ENCODE peak calls at places on chromosomes 7 and 10, in four cellular contexts. A, X, S and C are unnamed samples.

GRCh38 chr10:48243487-48243886 is 31.0 kb downstream of the FRMPD2 start:
- DNase-seq in A (no peak), X (no peak), S (no peak), C (no peak)

GRCh38 chr7:149644754-149645153 is 128.6 kb downstream of the ZNF467 start:
- DNase-seq in A (no peak), X (no peak), S (no peak), C (no peak)

GRCh38 chr10:4270116-4270515 is 485.1 kb upstream of the KLF6 start:
- DNase-seq in A (no peak), X (no peak), S (peak), C (no peak)

GRCh38 chr10:22329150-22329549 is 8.3 kb downstream of the BMI1 start:
- DNase-seq in A (no peak), X (no peak), S (no peak), C (no peak)

GRCh38 chr7:101893326-101894085 is 76.1 kb downstream of the CUX1 start:
- DNase-seq in A (no peak), X (no peak), S (no peak), C (no peak)

GRCh38 chr10:58335306-58336005 is 650 bp downstream of the UBE2D1 start:
- DNase-seq in A (peak), X (no peak), S (peak), C (no peak)

GRCh38 chr10:98610855-98611254 is 164.1 kb upstream of the HPS1 start:
- DNase-seq in A (no peak), X (no peak), S (no peak), C (no peak)

GRCh38 chr7:30594055-30594539 is 581 bp upstream of the GARS1 start:
- DNase-seq in A (peak), X (no peak), S (peak), C (no peak)

GRCh38 chr10:13054844-13055243 is 45.1 kb upstream of the OPTN start:
- DNase-seq in A (no peak), X (no peak), S (no peak), C (no peak)

GRCh38 chr7:116672596-116673503 is 854 bp downstream of the MET start:
- DNase-seq in A (peak), X (no peak), S (peak), C (no peak)

GRCh38 chr10:63491558-63492316 is 26.0 kb upstream of the JMJD1C start:
- DNase-seq in A (no peak), X (no peak), S (peak), C (no peak)

GRCh38 chr10:98292976-98293375 is 25.0 kb upstream of the LOXL4 start:
- DNase-seq in A (no peak), X (no peak), S (peak), C (no peak)

GRCh38 chr10:99996934-99997648 is 12.7 kb downstream of the DNMBP start:
- DNase-seq in A (no peak), X (no peak), S (no peak), C (no peak)

GRCh38 chr7:17477182-17477581 is 178.7 kb downstream of the AHR start:
- DNase-seq in A (no peak), X (no peak), S (no peak), C (no peak)

GRCh38 chr7:39300276-39300675 is 265.9 kb upstream of the YAE1 start:
- DNase-seq in A (no peak), X (no peak), S (no peak), C (no peak)

GRCh38 chr10:101050206-101051069 is 11.4 kb upstream of the KAZALD1 start:
- DNase-seq in A (peak), X (no peak), S (peak), C (no peak)

GRCh38 chr10:23095404-23095965 is at the start of gene MSRB2:
- DNase-seq in A (peak), X (peak), S (peak), C (no peak)

GRCh38 chr10:7686351-7687171 is 16.6 kb upstream of the ITIH2 start:
- DNase-seq in A (peak), X (no peak), S (no peak), C (no peak)

GRCh38 chr7:156616269-156617202 is 24.0 kb upstream of the RNF32 start:
- DNase-seq in A (no peak), X (no peak), S (no peak), C (no peak)

GRCh38 chr7:111086532-111086931 is 4.4 kb upstream of the LRRN3 start:
- DNase-seq in A (no peak), X (no peak), S (no peak), C (no peak)

GRCh38 chr10:101691081-101691480 is 3.9 kb downstream of the FBXW4 start:
- DNase-seq in A (no peak), X (no peak), S (no peak), C (no peak)

GRCh38 chr7:26950854-26951253 is 86.5 kb upstream of the SKAP2 start:
- DNase-seq in A (no peak), X (no peak), S (no peak), C (no peak)

GRCh38 chr10:124164252-124164651 is 70.9 kb upstream of the CHST15 start:
- DNase-seq in A (no peak), X (no peak), S (no peak), C (no peak)

GRCh38 chr10:9175200-9175599 is 1120.7 kb downstream of the GATA3 start:
- DNase-seq in A (no peak), X (no peak), S (no peak), C (no peak)

GRCh38 chr10:48274636-48275035 is at the start of gene FRMPD2:
- DNase-seq in A (no peak), X (no peak), S (no peak), C (no peak)

GRCh38 chr7:83410989-83411591 is 237.8 kb downstream of the SEMA3E start:
- DNase-seq in A (peak), X (no peak), S (peak), C (no peak)

GRCh38 chr7:906776-907157 is 30.4 kb downstream of the GET4 start:
- DNase-seq in A (no peak), X (no peak), S (no peak), C (no peak)

GRCh38 chr10:9342865-9343450 is 1288.5 kb downstream of the GATA3 start:
- DNase-seq in A (peak), X (no peak), S (peak), C (no peak)

GRCh38 chr10:42984035-42984610 is 92.7 kb upstream of the RET start:
- DNase-seq in A (no peak), X (no peak), S (no peak), C (no peak)